ENCODE peak calls at places on chromosomes 1 and 21, in eight cellular contexts. One of them, this sample, is unnamed.

GRCh38 chr1:3691421-3692204 is 39.3 kb downstream of the TP73 start:
- DNase-seq in substantia nigra: no peak
- DNase-seq in stimulated activated naive B cell treated with anti-CD40 and anti-IgM and Interleukin-4, amounts not matched to agents 10 μg/mL and 1 μg/mL and 100 μg/mL, for 72 hours: no peak
- DNase-seq in stromal cell of bone marrow: no peak
- DNase-seq in BJ: no peak
- DNase-seq in neuronal stem cell: no peak
- DNase-seq in sigmoid colon: no peak
- DNase-seq in CD4-positive, CD25-positive, alpha-beta regulatory T cell: no peak
- DNase-seq in this sample: no peak

GRCh38 chr1:46767649-46768282 is 31.1 kb upstream of the CYP4B1 start:
- DNase-seq in stimulated activated naive B cell treated with anti-CD40 and anti-IgM and Interleukin-4, amounts not matched to agents 10 μg/mL and 1 μg/mL and 100 μg/mL, for 72 hours: no peak
- DNase-seq in substantia nigra: no peak
- DNase-seq in stromal cell of bone marrow: no peak
- DNase-seq in CD4-positive, CD25-positive, alpha-beta regulatory T cell: no peak
- DNase-seq in sigmoid colon: no peak
- DNase-seq in neuronal stem cell: no peak
- DNase-seq in BJ: no peak
- DNase-seq in this sample: no peak

GRCh38 chr1:20974069-20974468 is 187.0 kb upstream of the HP1BP3 start:
- DNase-seq in substantia nigra: no peak
- DNase-seq in sigmoid colon: no peak
- DNase-seq in stimulated activated naive B cell treated with anti-CD40 and anti-IgM and Interleukin-4, amounts not matched to agents 10 μg/mL and 1 μg/mL and 100 μg/mL, for 72 hours: no peak
- DNase-seq in neuronal stem cell: no peak
- DNase-seq in stromal cell of bone marrow: no peak
- DNase-seq in BJ: peak; percentile 59
- DNase-seq in CD4-positive, CD25-positive, alpha-beta regulatory T cell: no peak
- DNase-seq in this sample: peak; percentile 8

GRCh38 chr21:45957986-45958610 is 23.5 kb upstream of the COL6A1 start:
- DNase-seq in CD4-positive, CD25-positive, alpha-beta regulatory T cell: no peak
- DNase-seq in neuronal stem cell: no peak
- DNase-seq in BJ: no peak
- DNase-seq in stromal cell of bone marrow: peak; percentile 90
- DNase-seq in sigmoid colon: peak; percentile 82
- DNase-seq in stimulated activated naive B cell treated with anti-CD40 and anti-IgM and Interleukin-4, amounts not matched to agents 10 μg/mL and 1 μg/mL and 100 μg/mL, for 72 hours: no peak
- DNase-seq in substantia nigra: no peak
- DNase-seq in this sample: no peak

GRCh38 chr1:40664167-40664537 is 1.3 kb downstream of the RIMS3 start:
- DNase-seq in CD4-positive, CD25-positive, alpha-beta regulatory T cell: no peak
- DNase-seq in stromal cell of bone marrow: no peak
- DNase-seq in stimulated activated naive B cell treated with anti-CD40 and anti-IgM and Interleukin-4, amounts not matched to agents 10 μg/mL and 1 μg/mL and 100 μg/mL, for 72 hours: no peak
- DNase-seq in BJ: no peak
- DNase-seq in neuronal stem cell: no peak
- DNase-seq in sigmoid colon: no peak
- DNase-seq in substantia nigra: no peak
- DNase-seq in this sample: no peak

GRCh38 chr1:47508900-47509488 is 71.2 kb downstream of the FOXD2 start:
- DNase-seq in neuronal stem cell: no peak
- DNase-seq in CD4-positive, CD25-positive, alpha-beta regulatory T cell: no peak
- DNase-seq in stromal cell of bone marrow: peak; percentile 6
- DNase-seq in stimulated activated naive B cell treated with anti-CD40 and anti-IgM and Interleukin-4, amounts not matched to agents 10 μg/mL and 1 μg/mL and 100 μg/mL, for 72 hours: no peak
- DNase-seq in sigmoid colon: no peak
- DNase-seq in BJ: no peak
- DNase-seq in substantia nigra: no peak
- DNase-seq in this sample: no peak

GRCh38 chr21:43654806-43655489 is 4.3 kb downstream of the HSF2BP start:
- DNase-seq in CD4-positive, CD25-positive, alpha-beta regulatory T cell: no peak
- DNase-seq in neuronal stem cell: no peak
- DNase-seq in substantia nigra: no peak
- DNase-seq in BJ: no peak
- DNase-seq in stromal cell of bone marrow: no peak
- DNase-seq in stimulated activated naive B cell treated with anti-CD40 and anti-IgM and Interleukin-4, amounts not matched to agents 10 μg/mL and 1 μg/mL and 100 μg/mL, for 72 hours: no peak
- DNase-seq in sigmoid colon: no peak
- DNase-seq in this sample: no peak

GRCh38 chr1:18907021-18907913 is 4.9 kb upstream of the ALDH4A1 start:
- DNase-seq in neuronal stem cell: peak; percentile 47
- DNase-seq in sigmoid colon: peak; percentile 83
- DNase-seq in stromal cell of bone marrow: no peak
- DNase-seq in BJ: no peak
- DNase-seq in CD4-positive, CD25-positive, alpha-beta regulatory T cell: peak; percentile 80
- DNase-seq in substantia nigra: peak; percentile 35
- DNase-seq in stimulated activated naive B cell treated with anti-CD40 and anti-IgM and Interleukin-4, amounts not matched to agents 10 μg/mL and 1 μg/mL and 100 μg/mL, for 72 hours: peak; percentile 45
- DNase-seq in this sample: peak; percentile 24

GRCh38 chr1:209398330-209398991 is 185.1 kb upstream of the CAMK1G start:
- DNase-seq in CD4-positive, CD25-positive, alpha-beta regulatory T cell: no peak
- DNase-seq in neuronal stem cell: no peak
- DNase-seq in sigmoid colon: peak; percentile 71
- DNase-seq in BJ: peak; percentile 92
- DNase-seq in substantia nigra: no peak
- DNase-seq in stromal cell of bone marrow: peak; percentile 91
- DNase-seq in stimulated activated naive B cell treated with anti-CD40 and anti-IgM and Interleukin-4, amounts not matched to agents 10 μg/mL and 1 μg/mL and 100 μg/mL, for 72 hours: no peak
- DNase-seq in this sample: peak; percentile 51

GRCh38 chr21:45607021-45607921 is 36.3 kb upstream of the PCBP3 start:
- DNase-seq in stromal cell of bone marrow: no peak
- DNase-seq in stimulated activated naive B cell treated with anti-CD40 and anti-IgM and Interleukin-4, amounts not matched to agents 10 μg/mL and 1 μg/mL and 100 μg/mL, for 72 hours: no peak
- DNase-seq in CD4-positive, CD25-positive, alpha-beta regulatory T cell: peak; percentile 58
- DNase-seq in neuronal stem cell: no peak
- DNase-seq in substantia nigra: no peak
- DNase-seq in sigmoid colon: no peak
- DNase-seq in BJ: no peak
- DNase-seq in this sample: no peak

GRCh38 chr1:84298688-84299535 is 2.6 kb upstream of the SAMD13 start:
- DNase-seq in neuronal stem cell: no peak
- DNase-seq in CD4-positive, CD25-positive, alpha-beta regulatory T cell: peak; percentile 18
- DNase-seq in stimulated activated naive B cell treated with anti-CD40 and anti-IgM and Interleukin-4, amounts not matched to agents 10 μg/mL and 1 μg/mL and 100 μg/mL, for 72 hours: peak; percentile 16
- DNase-seq in substantia nigra: no peak
- DNase-seq in BJ: no peak
- DNase-seq in sigmoid colon: peak; percentile 66
- DNase-seq in stromal cell of bone marrow: no peak
- DNase-seq in this sample: no peak

GRCh38 chr1:106889054-106889453 is 167.4 kb upstream of the PRMT6 start:
- DNase-seq in substantia nigra: no peak
- DNase-seq in neuronal stem cell: no peak
- DNase-seq in stimulated activated naive B cell treated with anti-CD40 and anti-IgM and Interleukin-4, amounts not matched to agents 10 μg/mL and 1 μg/mL and 100 μg/mL, for 72 hours: no peak
- DNase-seq in BJ: no peak
- DNase-seq in stromal cell of bone marrow: no peak
- DNase-seq in sigmoid colon: no peak
- DNase-seq in CD4-positive, CD25-positive, alpha-beta regulatory T cell: no peak
- DNase-seq in this sample: no peak

GRCh38 chr1:39173119-39173994 is 31.1 kb upstream of the MACF1 start:
- DNase-seq in sigmoid colon: no peak
- DNase-seq in CD4-positive, CD25-positive, alpha-beta regulatory T cell: no peak
- DNase-seq in stromal cell of bone marrow: no peak
- DNase-seq in stimulated activated naive B cell treated with anti-CD40 and anti-IgM and Interleukin-4, amounts not matched to agents 10 μg/mL and 1 μg/mL and 100 μg/mL, for 72 hours: no peak
- DNase-seq in neuronal stem cell: no peak
- DNase-seq in substantia nigra: no peak
- DNase-seq in BJ: no peak
- DNase-seq in this sample: no peak

GRCh38 chr1:233879841-233880240 is 24.6 kb upstream of the SLC35F3 start:
- DNase-seq in stromal cell of bone marrow: no peak
- DNase-seq in CD4-positive, CD25-positive, alpha-beta regulatory T cell: no peak
- DNase-seq in stimulated activated naive B cell treated with anti-CD40 and anti-IgM and Interleukin-4, amounts not matched to agents 10 μg/mL and 1 μg/mL and 100 μg/mL, for 72 hours: no peak
- DNase-seq in BJ: peak; percentile 14
- DNase-seq in sigmoid colon: no peak
- DNase-seq in substantia nigra: no peak
- DNase-seq in neuronal stem cell: no peak
- DNase-seq in this sample: no peak

GRCh38 chr1:177274687-177275211 is 104.0 kb downstream of the BRINP2 start:
- DNase-seq in stimulated activated naive B cell treated with anti-CD40 and anti-IgM and Interleukin-4, amounts not matched to agents 10 μg/mL and 1 μg/mL and 100 μg/mL, for 72 hours: no peak
- DNase-seq in CD4-positive, CD25-positive, alpha-beta regulatory T cell: no peak
- DNase-seq in neuronal stem cell: no peak
- DNase-seq in BJ: peak; percentile 39
- DNase-seq in sigmoid colon: peak; percentile 75
- DNase-seq in substantia nigra: no peak
- DNase-seq in stromal cell of bone marrow: peak; percentile 80
- DNase-seq in this sample: no peak

GRCh38 chr21:26965091-26965566 is 1.8 kb downstream of the ADAMTS5 start:
- DNase-seq in stromal cell of bone marrow: no peak
- DNase-seq in BJ: no peak
- DNase-seq in CD4-positive, CD25-positive, alpha-beta regulatory T cell: no peak
- DNase-seq in neuronal stem cell: no peak
- DNase-seq in stimulated activated naive B cell treated with anti-CD40 and anti-IgM and Interleukin-4, amounts not matched to agents 10 μg/mL and 1 μg/mL and 100 μg/mL, for 72 hours: no peak
- DNase-seq in substantia nigra: no peak
- DNase-seq in sigmoid colon: no peak
- DNase-seq in this sample: no peak

GRCh38 chr1:214453109-214453722 is 98.2 kb downstream of the PTPN14 start:
- DNase-seq in substantia nigra: no peak
- DNase-seq in stimulated activated naive B cell treated with anti-CD40 and anti-IgM and Interleukin-4, amounts not matched to agents 10 μg/mL and 1 μg/mL and 100 μg/mL, for 72 hours: no peak
- DNase-seq in BJ: no peak
- DNase-seq in neuronal stem cell: no peak
- DNase-seq in sigmoid colon: no peak
- DNase-seq in CD4-positive, CD25-positive, alpha-beta regulatory T cell: no peak
- DNase-seq in stromal cell of bone marrow: no peak
- DNase-seq in this sample: no peak

GRCh38 chr1:168932539-168932938 is 174.0 kb upstream of the ATP1B1 start:
- DNase-seq in BJ: no peak
- DNase-seq in substantia nigra: no peak
- DNase-seq in sigmoid colon: no peak
- DNase-seq in CD4-positive, CD25-positive, alpha-beta regulatory T cell: no peak
- DNase-seq in neuronal stem cell: no peak
- DNase-seq in stimulated activated naive B cell treated with anti-CD40 and anti-IgM and Interleukin-4, amounts not matched to agents 10 μg/mL and 1 μg/mL and 100 μg/mL, for 72 hours: no peak
- DNase-seq in stromal cell of bone marrow: no peak
- DNase-seq in this sample: no peak

GRCh38 chr1:89610457-89610991 is 22.4 kb upstream of the LRRC8C start:
- DNase-seq in substantia nigra: no peak
- DNase-seq in sigmoid colon: no peak
- DNase-seq in stimulated activated naive B cell treated with anti-CD40 and anti-IgM and Interleukin-4, amounts not matched to agents 10 μg/mL and 1 μg/mL and 100 μg/mL, for 72 hours: no peak
- DNase-seq in stromal cell of bone marrow: no peak
- DNase-seq in BJ: no peak
- DNase-seq in CD4-positive, CD25-positive, alpha-beta regulatory T cell: peak; percentile 77
- DNase-seq in neuronal stem cell: no peak
- DNase-seq in this sample: no peak